ENCODE peak calls at places on chromosomes 6 and 20, in nine cellular contexts. T is cardiac muscle cell, Q is colonic mucosa, G is AG04450, N is dorsolateral prefrontal cortex, L is fibroblast of pulmonary artery, Z is neuronal stem cell, D is DND-41, F is endodermal cell. U is an unnamed sample.

GRCh38 chr6:42120895-42121865 is 21.2 kb downstream of the C6orf132 start:
- DNase-seq in T (no peak), Q (no peak), G (no peak), N (no peak), L (no peak), Z (no peak), D (no peak), F (no peak), U (no peak)

GRCh38 chr6:32153252-32153834 is 598 bp upstream of the PPT2 start:
- DNase-seq in T (peak), Q (peak), G (no peak), N (no peak), L (no peak), Z (no peak), D (no peak), F (peak), U (no peak)

GRCh38 chr6:97394160-97394748 is 111.2 kb upstream of the MMS22L start:
- DNase-seq in T (peak), Q (peak), G (peak), N (no peak), L (peak), Z (peak), D (peak), F (peak), U (peak)

GRCh38 chr6:40727272-40727671 is 140.1 kb upstream of the LRFN2 start:
- DNase-seq in T (no peak), Q (no peak), G (no peak), N (no peak), L (no peak), Z (no peak), D (no peak), F (peak), U (no peak)

GRCh38 chr6:25147191-25147590 is 132.0 kb upstream of the CARMIL1 start:
- DNase-seq in T (no peak), Q (no peak), G (no peak), N (no peak), L (no peak), Z (no peak), D (no peak), F (no peak), U (peak)

GRCh38 chr6:29702519-29703103 is 20.6 kb upstream of the HLA-F start:
- DNase-seq in T (peak), Q (peak), G (no peak), N (peak), L (peak), Z (peak), D (peak), F (peak), U (no peak)

GRCh38 chr6:24524801-24525200 is 30.0 kb downstream of the ALDH5A1 start:
- DNase-seq in T (peak), Q (no peak), G (peak), N (no peak), L (peak), Z (peak), D (peak), F (peak), U (peak)

GRCh38 chr6:167968091-167968490 is 29.4 kb upstream of the KIF25 start:
- DNase-seq in T (peak), Q (peak), G (no peak), N (no peak), L (no peak), Z (no peak), D (peak), F (peak), U (no peak)

GRCh38 chr6:166786704-166787293 is 159.7 kb upstream of the RPS6KA2 start:
- DNase-seq in T (peak), Q (peak), G (peak), N (no peak), L (peak), Z (peak), D (peak), F (peak), U (peak)

GRCh38 chr20:5557123-5557522 is 193.1 kb upstream of the SHLD1 start:
- DNase-seq in T (peak), Q (peak), G (no peak), N (peak), L (peak), Z (peak), D (peak), F (peak), U (peak)

GRCh38 chr6:30847421-30847970 is 36.8 kb upstream of the DDR1 start:
- DNase-seq in T (no peak), Q (no peak), G (no peak), N (no peak), L (no peak), Z (no peak), D (no peak), F (peak), U (no peak)
- H3K4me3 ChIP-seq in T (no peak), Q (no peak), G (no peak), N (no peak), L (no peak), Z (no peak), D (no peak), F (no peak), U (no peak)

GRCh38 chr20:54153847-54154246 is 19.9 kb downstream of the CYP24A1 start:
- DNase-seq in T (no peak), Q (no peak), G (no peak), N (no peak), L (no peak), Z (no peak), D (no peak), F (no peak), U (no peak)
- H3K4me3 ChIP-seq in T (no peak), Q (no peak), G (no peak), N (no peak), L (no peak), Z (no peak), D (no peak), F (no peak), U (no peak)

GRCh38 chr6:18514180-18514579 is 127.0 kb downstream of the RNF144B start:
- DNase-seq in T (no peak), Q (no peak), G (no peak), N (no peak), L (no peak), Z (no peak), D (no peak), F (no peak), U (no peak)

GRCh38 chr6:18509871-18510643 is 122.9 kb downstream of the RNF144B start:
- DNase-seq in T (no peak), Q (no peak), G (no peak), N (no peak), L (no peak), Z (no peak), D (no peak), F (no peak), U (no peak)

GRCh38 chr6:18513253-18513798 is 126.2 kb downstream of the RNF144B start:
- DNase-seq in T (no peak), Q (no peak), G (no peak), N (no peak), L (no peak), Z (no peak), D (no peak), F (no peak), U (no peak)

GRCh38 chr6:18510644-18511033 is 123.5 kb downstream of the RNF144B start:
- DNase-seq in T (no peak), Q (no peak), G (no peak), N (no peak), L (no peak), Z (no peak), D (no peak), F (no peak), U (no peak)

DNA sequence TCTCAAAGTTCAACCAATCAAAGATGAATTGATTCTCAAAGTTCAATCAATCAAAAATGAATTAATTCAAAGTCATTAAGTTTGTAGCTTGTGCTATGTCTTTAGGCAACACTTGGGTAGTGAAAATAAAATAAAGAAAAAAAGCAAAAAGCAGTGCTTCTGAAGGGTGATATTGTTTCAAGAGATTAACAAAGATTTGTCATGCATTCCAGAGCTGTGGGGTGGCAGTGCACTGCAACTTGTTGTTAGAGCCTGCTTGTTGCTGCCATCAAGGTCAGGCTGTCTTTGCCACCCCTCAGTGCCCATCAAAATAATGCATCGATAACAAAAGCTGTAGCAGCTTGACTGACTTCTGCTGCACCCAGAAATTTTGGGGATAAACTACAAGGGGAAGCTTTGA is 128.6 kb downstream of the RNF144B start:
- DNase-seq in T (no peak), Q (no peak), G (no peak), N (no peak), L (no peak), Z (no peak), D (no peak), F (no peak), U (no peak)
- H3K4me3 ChIP-seq in T (no peak), Q (no peak), G (no peak), N (no peak), L (no peak), Z (no peak), D (no peak), F (no peak), U (no peak)

GRCh38 chr20:59993736-59994484 is 35.7 kb downstream of the CDH26 start:
- DNase-seq in T (no peak), Q (no peak), G (no peak), N (no peak), L (no peak), Z (no peak), D (no peak), F (peak), U (no peak)
- H3K4me3 ChIP-seq in T (no peak), Q (no peak), G (no peak), N (no peak), L (no peak), Z (no peak), D (no peak), F (no peak), U (no peak)